ENCODE peak calls at places on chromosomes 1 and 21, in four cellular contexts. L is left colon, K is AG08395, V is adipocyte. Q is an unnamed sample.

GRCh38 chr21:46120301-46121285 is 22.7 kb downstream of the COL6A2 start:
- DNase-seq in L (peak), K (no peak), V (no peak), Q (no peak)

GRCh38 chr1:53111073-53111556 is 31.3 kb downstream of the SLC1A7 start:
- DNase-seq in L (peak), K (no peak), V (no peak), Q (peak)

GRCh38 chr1:176567190-176567794 is 104.3 kb downstream of the PAPPA2 start:
- DNase-seq in L (no peak), K (peak), V (peak), Q (no peak)

GRCh38 chr1:15523104-15523921 is 702 bp downstream of the CASP9 start:
- DNase-seq in L (no peak), K (no peak), V (peak), Q (no peak)

GRCh38 chr1:204503122-204503912 is 8.7 kb upstream of the PIK3C2B start:
- DNase-seq in L (no peak), K (peak), V (peak), Q (no peak)

GRCh38 chr21:42233067-42233981 is 14.4 kb downstream of the ABCG1 start:
- DNase-seq in L (peak), K (peak), V (peak), Q (peak)

GRCh38 chr1:3702990-3703728 is 49.1 kb upstream of the CCDC27 start:
- DNase-seq in L (no peak), K (peak), V (peak), Q (no peak)

GRCh38 chr21:37445228-37445627 is 78.7 kb downstream of the DYRK1A start:
- DNase-seq in L (no peak), K (peak), V (peak), Q (no peak)

GRCh38 chr1:116824631-116825399 is 70.6 kb downstream of the CD2 start:
- DNase-seq in L (no peak), K (no peak), V (no peak), Q (no peak)

GRCh38 chr1:225880210-225880584 is 2.0 kb downstream of the TMEM63A start:
- DNase-seq in L (peak), K (no peak), V (peak), Q (peak)

GRCh38 chr1:183590225-183591191 is at the start of gene NCF2:
- DNase-seq in L (no peak), K (no peak), V (no peak), Q (peak)

GRCh38 chr1:90387825-90388224 is 329.3 kb downstream of the BARHL2 start:
- DNase-seq in L (no peak), K (no peak), V (no peak), Q (no peak)

GRCh38 chr1:44250113-44250781 is 37.0 kb downstream of the DMAP1 start:
- DNase-seq in L (no peak), K (no peak), V (no peak), Q (no peak)

GRCh38 chr21:29302340-29302991 is 3.7 kb downstream of the BACH1 start:
- DNase-seq in L (no peak), K (no peak), V (no peak), Q (no peak)

GRCh38 chr1:92851729-92852128 is 19.9 kb downstream of the RPL5 start:
- DNase-seq in L (no peak), K (no peak), V (no peak), Q (no peak)

GRCh38 chr1:12615916-12616708 is 1.9 kb downstream of the DHRS3 start:
- DNase-seq in L (peak), K (peak), V (peak), Q (peak)

GRCh38 chr1:54800899-54801759 is at the start of gene TTC22:
- DNase-seq in L (peak), K (peak), V (peak), Q (peak)

GRCh38 chr1:72037745-72038343 is 244.5 kb downstream of the NEGR1 start:
- DNase-seq in L (peak), K (peak), V (peak), Q (peak)

GRCh38 chr1:117512728-117513321 is 93.0 kb upstream of the TENT5C start:
- DNase-seq in L (no peak), K (peak), V (peak), Q (no peak)

GRCh38 chr1:72724951-72725863 is 442.9 kb upstream of the NEGR1 start:
- DNase-seq in L (no peak), K (no peak), V (no peak), Q (no peak)

GRCh38 chr21:35178812-35179211 is 129.7 kb upstream of the RUNX1 start:
- DNase-seq in L (no peak), K (peak), V (no peak), Q (no peak)

GRCh38 chr1:17922833-17923232 is 167.7 kb downstream of the ACTL8 start:
- DNase-seq in L (no peak), K (peak), V (peak), Q (peak)